ENCODE peak calls at places on chromosomes 6 and 20, in four cellular contexts. One of them, this sample, is unnamed.
A peak's percentile ranks its signal among the peaks of the same experiment; 100 is the strongest.

GRCh38 chr6:159525445-159526031 is 167.5 kb downstream of the SOD2 start:
- DNase-seq in activated CD4-positive, alpha-beta T cell treated with anti-CD3 and anti-CD28 coated beads for 36 hours: no peak
- DNase-seq in nucleus accumbens: no peak
- DNase-seq in GM10248: no peak
- DNase-seq in this sample: no peak

GRCh38 chr6:159943101-159943632 is 25.7 kb upstream of the IGF2R start:
- DNase-seq in activated CD4-positive, alpha-beta T cell treated with anti-CD3 and anti-CD28 coated beads for 36 hours: no peak
- DNase-seq in nucleus accumbens: no peak
- DNase-seq in GM10248: no peak
- DNase-seq in this sample: no peak

GRCh38 chr20:35619196-35620095 is 3.8 kb downstream of the SPAG4 start:
- DNase-seq in activated CD4-positive, alpha-beta T cell treated with anti-CD3 and anti-CD28 coated beads for 36 hours: peak; percentile 93
- DNase-seq in nucleus accumbens: peak; percentile 27
- DNase-seq in GM10248: peak; percentile 81
- DNase-seq in this sample: peak; percentile 91

GRCh38 chr6:96236471-96236870 is 220.7 kb downstream of the FUT9 start:
- DNase-seq in activated CD4-positive, alpha-beta T cell treated with anti-CD3 and anti-CD28 coated beads for 36 hours: no peak
- DNase-seq in nucleus accumbens: no peak
- DNase-seq in GM10248: no peak
- DNase-seq in this sample: no peak

GRCh38 chr20:35307666-35308653 is 15.7 kb upstream of the FAM83C start:
- DNase-seq in activated CD4-positive, alpha-beta T cell treated with anti-CD3 and anti-CD28 coated beads for 36 hours: no peak
- DNase-seq in nucleus accumbens: peak; percentile 69
- DNase-seq in GM10248: no peak
- DNase-seq in this sample: no peak

GRCh38 chr6:79946242-79946641 is 1.1 kb downstream of the ELOVL4 start:
- DNase-seq in activated CD4-positive, alpha-beta T cell treated with anti-CD3 and anti-CD28 coated beads for 36 hours: peak; percentile 55
- DNase-seq in nucleus accumbens: no peak
- DNase-seq in GM10248: peak; percentile 20
- DNase-seq in this sample: peak; percentile 1

GRCh38 chr6:133741375-133741861 is 147.5 kb upstream of the TCF21 start:
- DNase-seq in activated CD4-positive, alpha-beta T cell treated with anti-CD3 and anti-CD28 coated beads for 36 hours: no peak
- DNase-seq in nucleus accumbens: no peak
- DNase-seq in GM10248: no peak
- DNase-seq in this sample: no peak

GRCh38 chr20:23050847-23051627 is 1.6 kb upstream of the THBD start:
- DNase-seq in activated CD4-positive, alpha-beta T cell treated with anti-CD3 and anti-CD28 coated beads for 36 hours: peak; percentile 78
- DNase-seq in nucleus accumbens: peak; percentile 13
- DNase-seq in GM10248: peak; percentile 47
- DNase-seq in this sample: no peak

GRCh38 chr20:21208999-21209398 is 83.1 kb downstream of the KIZ start:
- DNase-seq in activated CD4-positive, alpha-beta T cell treated with anti-CD3 and anti-CD28 coated beads for 36 hours: no peak
- DNase-seq in nucleus accumbens: no peak
- DNase-seq in GM10248: no peak
- DNase-seq in this sample: no peak

GRCh38 chr6:15776458-15776980 is 113.7 kb upstream of the DTNBP1 start:
- DNase-seq in activated CD4-positive, alpha-beta T cell treated with anti-CD3 and anti-CD28 coated beads for 36 hours: peak; percentile 71
- DNase-seq in nucleus accumbens: no peak
- DNase-seq in GM10248: no peak
- DNase-seq in this sample: no peak

GRCh38 chr20:53897884-53898557 is 172.4 kb downstream of the BCAS1 start:
- DNase-seq in activated CD4-positive, alpha-beta T cell treated with anti-CD3 and anti-CD28 coated beads for 36 hours: no peak
- DNase-seq in nucleus accumbens: no peak
- DNase-seq in GM10248: no peak
- DNase-seq in this sample: no peak

GRCh38 chr20:51128198-51128597 is 105.3 kb upstream of the KCNG1 start:
- DNase-seq in activated CD4-positive, alpha-beta T cell treated with anti-CD3 and anti-CD28 coated beads for 36 hours: peak; percentile 61
- DNase-seq in nucleus accumbens: no peak
- DNase-seq in GM10248: no peak
- DNase-seq in this sample: peak; percentile 57

GRCh38 chr20:38218566-38218885 is 42.0 kb downstream of the KIAA1755 start:
- DNase-seq in activated CD4-positive, alpha-beta T cell treated with anti-CD3 and anti-CD28 coated beads for 36 hours: no peak
- DNase-seq in nucleus accumbens: no peak
- DNase-seq in GM10248: no peak
- DNase-seq in this sample: no peak

This sample was measured in OCI-LY7.